ENCODE peak calls at places on chromosomes 12 and 14, in seven cellular contexts. One of them, this sample, is unnamed.

GRCh38 chr14:99175331-99176155 is 96.5 kb downstream of the BCL11B start:
- DNase-seq in activated B cell treated with CpG ODN at 0.5 μM for 24 hours: no peak
- DNase-seq in mesothelial cell of epicardium: no peak
- DNase-seq in foreskin keratinocyte: no peak
- DNase-seq in ovary: no peak
- DNase-seq in kidney: peak
- DNase-seq in AG09309: no peak
- DNase-seq in this sample: no peak

GRCh38 chr14:35368139-35368460 is 36.4 kb downstream of the NFKBIA start:
- DNase-seq in activated B cell treated with CpG ODN at 0.5 μM for 24 hours: no peak
- DNase-seq in mesothelial cell of epicardium: no peak
- DNase-seq in foreskin keratinocyte: no peak
- DNase-seq in ovary: no peak
- DNase-seq in kidney: peak
- DNase-seq in AG09309: no peak
- DNase-seq in this sample: no peak

GRCh38 chr12:30805959-30806358 is 51.2 kb upstream of the CAPRIN2 start:
- DNase-seq in activated B cell treated with CpG ODN at 0.5 μM for 24 hours: no peak
- DNase-seq in mesothelial cell of epicardium: no peak
- DNase-seq in foreskin keratinocyte: no peak
- DNase-seq in ovary: no peak
- DNase-seq in kidney: no peak
- DNase-seq in AG09309: no peak
- DNase-seq in this sample: no peak

GRCh38 chr12:70006619-70006973 is 181.6 kb downstream of the MYRFL start:
- DNase-seq in activated B cell treated with CpG ODN at 0.5 μM for 24 hours: no peak
- DNase-seq in mesothelial cell of epicardium: no peak
- DNase-seq in foreskin keratinocyte: no peak
- DNase-seq in ovary: no peak
- DNase-seq in kidney: no peak
- DNase-seq in AG09309: no peak
- DNase-seq in this sample: no peak

GRCh38 chr14:50659327-50659974 is 8.7 kb downstream of the SAV1 start:
- DNase-seq in activated B cell treated with CpG ODN at 0.5 μM for 24 hours: no peak
- DNase-seq in mesothelial cell of epicardium: no peak
- DNase-seq in foreskin keratinocyte: no peak
- DNase-seq in ovary: no peak
- DNase-seq in kidney: no peak
- DNase-seq in AG09309: no peak
- DNase-seq in this sample: no peak

GRCh38 chr12:106994579-106995220 is 7.8 kb upstream of the MTERF2 start:
- DNase-seq in activated B cell treated with CpG ODN at 0.5 μM for 24 hours: no peak
- DNase-seq in mesothelial cell of epicardium: no peak
- DNase-seq in foreskin keratinocyte: no peak
- DNase-seq in ovary: no peak
- DNase-seq in kidney: no peak
- DNase-seq in AG09309: peak
- DNase-seq in this sample: no peak

GRCh38 chr14:50063876-50064420 is 52.4 kb downstream of the VCPKMT start:
- DNase-seq in activated B cell treated with CpG ODN at 0.5 μM for 24 hours: no peak
- DNase-seq in mesothelial cell of epicardium: no peak
- DNase-seq in foreskin keratinocyte: no peak
- DNase-seq in ovary: no peak
- DNase-seq in kidney: no peak
- DNase-seq in AG09309: no peak
- DNase-seq in this sample: no peak

GRCh38 chr12:90910958-90911357 is 44.0 kb downstream of the CCER1 start:
- DNase-seq in activated B cell treated with CpG ODN at 0.5 μM for 24 hours: no peak
- DNase-seq in mesothelial cell of epicardium: no peak
- DNase-seq in foreskin keratinocyte: no peak
- DNase-seq in ovary: no peak
- DNase-seq in kidney: no peak
- DNase-seq in AG09309: no peak
- DNase-seq in this sample: no peak

GRCh38 chr14:54664961-54665360 is 98.0 kb downstream of the SAMD4A start:
- DNase-seq in activated B cell treated with CpG ODN at 0.5 μM for 24 hours: no peak
- DNase-seq in mesothelial cell of epicardium: no peak
- DNase-seq in foreskin keratinocyte: peak
- DNase-seq in ovary: no peak
- DNase-seq in kidney: no peak
- DNase-seq in AG09309: no peak
- DNase-seq in this sample: no peak

GRCh38 chr14:90453401-90453951 is 56.6 kb downstream of the CALM1 start:
- DNase-seq in activated B cell treated with CpG ODN at 0.5 μM for 24 hours: no peak
- DNase-seq in mesothelial cell of epicardium: peak
- DNase-seq in foreskin keratinocyte: no peak
- DNase-seq in ovary: peak
- DNase-seq in kidney: peak
- DNase-seq in AG09309: no peak
- DNase-seq in this sample: no peak

GRCh38 chr14:72479471-72479931 is 414.4 kb downstream of the DPF3 start:
- DNase-seq in activated B cell treated with CpG ODN at 0.5 μM for 24 hours: no peak
- DNase-seq in mesothelial cell of epicardium: no peak
- DNase-seq in foreskin keratinocyte: no peak
- DNase-seq in ovary: no peak
- DNase-seq in kidney: no peak
- DNase-seq in AG09309: no peak
- DNase-seq in this sample: no peak

GRCh38 chr14:49621114-49621881 is 699 bp downstream of the MGAT2 start:
- DNase-seq in activated B cell treated with CpG ODN at 0.5 μM for 24 hours: peak
- DNase-seq in mesothelial cell of epicardium: no peak
- DNase-seq in foreskin keratinocyte: no peak
- DNase-seq in ovary: peak
- DNase-seq in kidney: peak
- DNase-seq in AG09309: no peak
- DNase-seq in this sample: no peak

GRCh38 chr14:21385170-21385904 is 1.5 kb upstream of the SUPT16H start:
- DNase-seq in activated B cell treated with CpG ODN at 0.5 μM for 24 hours: no peak
- DNase-seq in mesothelial cell of epicardium: no peak
- DNase-seq in foreskin keratinocyte: no peak
- DNase-seq in ovary: no peak
- DNase-seq in kidney: no peak
- DNase-seq in AG09309: no peak
- DNase-seq in this sample: no peak

GRCh38 chr12:77120695-77121094 is 55.3 kb upstream of the E2F7 start:
- DNase-seq in activated B cell treated with CpG ODN at 0.5 μM for 24 hours: no peak
- DNase-seq in mesothelial cell of epicardium: no peak
- DNase-seq in foreskin keratinocyte: peak
- DNase-seq in ovary: no peak
- DNase-seq in kidney: no peak
- DNase-seq in AG09309: no peak
- DNase-seq in this sample: no peak

GRCh38 chr12:19018302-19018980 is 111.1 kb upstream of the PLEKHA5 start:
- DNase-seq in activated B cell treated with CpG ODN at 0.5 μM for 24 hours: no peak
- DNase-seq in mesothelial cell of epicardium: no peak
- DNase-seq in foreskin keratinocyte: peak
- DNase-seq in ovary: no peak
- DNase-seq in kidney: no peak
- DNase-seq in AG09309: peak
- DNase-seq in this sample: peak

GRCh38 chr12:128929046-128929445 is 75.8 kb downstream of the GLT1D1 start:
- DNase-seq in activated B cell treated with CpG ODN at 0.5 μM for 24 hours: no peak
- DNase-seq in mesothelial cell of epicardium: no peak
- DNase-seq in foreskin keratinocyte: no peak
- DNase-seq in ovary: no peak
- DNase-seq in kidney: no peak
- DNase-seq in AG09309: no peak
- DNase-seq in this sample: no peak

GRCh38 chr12:389138-390096 is at the start of gene KDM5A:
- DNase-seq in activated B cell treated with CpG ODN at 0.5 μM for 24 hours: peak
- DNase-seq in mesothelial cell of epicardium: peak
- DNase-seq in foreskin keratinocyte: peak
- DNase-seq in ovary: peak
- DNase-seq in kidney: peak
- DNase-seq in AG09309: peak
- DNase-seq in this sample: peak

GRCh38 chr14:68231832-68232642 is 412.5 kb downstream of the RAD51B start:
- DNase-seq in activated B cell treated with CpG ODN at 0.5 μM for 24 hours: no peak
- DNase-seq in mesothelial cell of epicardium: no peak
- DNase-seq in foreskin keratinocyte: no peak
- DNase-seq in ovary: no peak
- DNase-seq in kidney: no peak
- DNase-seq in AG09309: no peak
- DNase-seq in this sample: no peak

GRCh38 chr14:90005939-90006530 is 50.3 kb downstream of the TDP1 start:
- DNase-seq in activated B cell treated with CpG ODN at 0.5 μM for 24 hours: no peak
- DNase-seq in mesothelial cell of epicardium: no peak
- DNase-seq in foreskin keratinocyte: no peak
- DNase-seq in ovary: no peak
- DNase-seq in kidney: no peak
- DNase-seq in AG09309: no peak
- DNase-seq in this sample: no peak

GRCh38 chr12:113996026-113996425 is 29.9 kb upstream of the RBM19 start:
- DNase-seq in activated B cell treated with CpG ODN at 0.5 μM for 24 hours: no peak
- DNase-seq in mesothelial cell of epicardium: no peak
- DNase-seq in foreskin keratinocyte: no peak
- DNase-seq in ovary: no peak
- DNase-seq in kidney: no peak
- DNase-seq in AG09309: no peak
- DNase-seq in this sample: no peak

GRCh38 chr14:92456215-92457017 is 57.2 kb upstream of the RIN3 start:
- DNase-seq in activated B cell treated with CpG ODN at 0.5 μM for 24 hours: no peak
- DNase-seq in mesothelial cell of epicardium: no peak
- DNase-seq in foreskin keratinocyte: no peak
- DNase-seq in ovary: peak
- DNase-seq in kidney: no peak
- DNase-seq in AG09309: no peak
- DNase-seq in this sample: peak

DNA sequence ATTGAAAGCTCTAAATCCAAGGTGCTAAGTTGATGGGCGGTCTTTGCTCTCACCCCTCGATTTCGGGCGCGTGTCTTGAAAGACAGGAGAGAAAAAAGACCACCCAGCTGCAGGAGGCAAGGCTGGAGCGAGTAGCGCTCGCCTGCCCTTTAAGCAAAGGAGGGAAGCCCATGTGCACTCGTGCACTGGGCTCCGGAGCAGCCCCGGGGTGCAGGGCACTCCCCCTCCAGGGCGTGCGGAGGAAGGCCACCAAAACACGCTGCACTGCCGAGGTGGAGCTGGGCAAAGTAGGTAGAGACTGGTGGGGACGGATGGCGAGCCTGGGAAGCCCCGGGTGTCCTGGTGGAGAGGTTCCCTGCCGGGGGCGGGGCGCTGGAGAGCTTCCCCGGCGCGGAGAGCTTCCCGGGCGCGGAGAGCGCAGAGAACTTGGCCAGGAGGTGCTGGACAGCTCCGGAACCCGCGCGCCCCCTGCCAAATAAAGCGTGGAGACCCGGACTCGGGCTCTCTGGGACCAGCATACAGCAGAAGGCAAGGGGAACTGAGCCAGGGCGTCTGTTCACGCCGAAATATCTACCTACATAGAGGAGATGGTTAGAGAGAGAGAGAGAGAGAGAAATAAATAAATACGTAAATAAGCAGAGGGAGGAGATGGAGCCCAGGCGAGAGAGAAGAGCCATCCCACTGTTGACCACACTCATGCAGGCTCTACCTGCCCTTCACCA is 600 bp upstream of the NELL2 start:
- DNase-seq in activated B cell treated with CpG ODN at 0.5 μM for 24 hours: no peak
- DNase-seq in mesothelial cell of epicardium: peak
- DNase-seq in foreskin keratinocyte: no peak
- DNase-seq in ovary: no peak
- DNase-seq in kidney: peak
- DNase-seq in AG09309: no peak
- DNase-seq in this sample: no peak
- TF ChIP-seq CTCF in activated B cell treated with CpG ODN at 0.5 μM for 24 hours: no peak
- TF ChIP-seq CTCF in mesothelial cell of epicardium: no peak
- TF ChIP-seq CTCF in foreskin keratinocyte: no peak
- TF ChIP-seq CTCF in ovary: no peak
- TF ChIP-seq CTCF in kidney: no peak
- TF ChIP-seq CTCF in AG09309: no peak
- TF ChIP-seq CTCF in this sample: no peak

GRCh38 chr12:48038085-48038484 is 33.8 kb upstream of the COL2A1 start:
- DNase-seq in activated B cell treated with CpG ODN at 0.5 μM for 24 hours: no peak
- DNase-seq in mesothelial cell of epicardium: no peak
- DNase-seq in foreskin keratinocyte: no peak
- DNase-seq in ovary: no peak
- DNase-seq in kidney: no peak
- DNase-seq in AG09309: no peak
- DNase-seq in this sample: no peak
- TF ChIP-seq CTCF in activated B cell treated with CpG ODN at 0.5 μM for 24 hours: no peak
- TF ChIP-seq CTCF in mesothelial cell of epicardium: no peak
- TF ChIP-seq CTCF in foreskin keratinocyte: no peak
- TF ChIP-seq CTCF in ovary: no peak
- TF ChIP-seq CTCF in kidney: no peak
- TF ChIP-seq CTCF in AG09309: no peak
- TF ChIP-seq CTCF in this sample: no peak

GRCh38 chr14:88380405-88380804 is 5.1 kb upstream of the SPATA7 start:
- DNase-seq in activated B cell treated with CpG ODN at 0.5 μM for 24 hours: no peak
- DNase-seq in mesothelial cell of epicardium: no peak
- DNase-seq in foreskin keratinocyte: no peak
- DNase-seq in ovary: no peak
- DNase-seq in kidney: no peak
- DNase-seq in AG09309: no peak
- DNase-seq in this sample: no peak
- TF ChIP-seq CTCF in activated B cell treated with CpG ODN at 0.5 μM for 24 hours: no peak
- TF ChIP-seq CTCF in mesothelial cell of epicardium: no peak
- TF ChIP-seq CTCF in foreskin keratinocyte: peak
- TF ChIP-seq CTCF in ovary: no peak
- TF ChIP-seq CTCF in kidney: peak
- TF ChIP-seq CTCF in AG09309: peak
- TF ChIP-seq CTCF in this sample: peak

GRCh38 chr12:43730283-43730682 is 28.3 kb downstream of the PUS7L start:
- DNase-seq in activated B cell treated with CpG ODN at 0.5 μM for 24 hours: no peak
- DNase-seq in mesothelial cell of epicardium: no peak
- DNase-seq in foreskin keratinocyte: no peak
- DNase-seq in ovary: no peak
- DNase-seq in kidney: no peak
- DNase-seq in AG09309: no peak
- DNase-seq in this sample: no peak

GRCh38 chr12:43736921-43737440 is 21.6 kb downstream of the PUS7L start:
- DNase-seq in activated B cell treated with CpG ODN at 0.5 μM for 24 hours: no peak
- DNase-seq in mesothelial cell of epicardium: no peak
- DNase-seq in foreskin keratinocyte: no peak
- DNase-seq in ovary: no peak
- DNase-seq in kidney: no peak
- DNase-seq in AG09309: no peak
- DNase-seq in this sample: no peak

GRCh38 chr12:43737646-43738045 is 20.9 kb downstream of the PUS7L start:
- DNase-seq in activated B cell treated with CpG ODN at 0.5 μM for 24 hours: no peak
- DNase-seq in mesothelial cell of epicardium: no peak
- DNase-seq in foreskin keratinocyte: peak
- DNase-seq in ovary: no peak
- DNase-seq in kidney: no peak
- DNase-seq in AG09309: no peak
- DNase-seq in this sample: no peak

GRCh38 chr12:43728698-43729097 is 29.9 kb downstream of the PUS7L start:
- DNase-seq in activated B cell treated with CpG ODN at 0.5 μM for 24 hours: no peak
- DNase-seq in mesothelial cell of epicardium: no peak
- DNase-seq in foreskin keratinocyte: no peak
- DNase-seq in ovary: no peak
- DNase-seq in kidney: no peak
- DNase-seq in AG09309: no peak
- DNase-seq in this sample: no peak

DNA sequence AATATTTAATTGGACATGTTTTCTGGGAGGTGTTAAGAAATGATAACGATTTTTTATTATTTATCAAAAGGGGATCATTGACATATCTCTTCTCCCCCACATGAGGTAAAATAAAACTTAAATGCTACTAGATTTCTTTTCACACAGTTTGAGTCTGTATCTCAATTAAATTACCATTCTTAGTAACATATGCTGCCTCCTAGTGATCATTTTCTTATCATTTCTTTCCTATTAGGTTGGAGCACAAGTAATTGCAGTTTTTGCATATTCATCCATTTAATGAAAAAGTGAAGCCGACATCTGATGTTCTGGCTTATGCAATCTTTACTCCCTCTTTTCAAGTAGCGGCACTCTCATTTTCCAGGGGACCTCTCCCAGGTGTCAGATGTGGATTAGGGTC is 24.9 kb downstream of the PUS7L start:
- DNase-seq in activated B cell treated with CpG ODN at 0.5 μM for 24 hours: no peak
- DNase-seq in mesothelial cell of epicardium: no peak
- DNase-seq in foreskin keratinocyte: no peak
- DNase-seq in ovary: no peak
- DNase-seq in kidney: no peak
- DNase-seq in AG09309: no peak
- DNase-seq in this sample: no peak
- TF ChIP-seq CTCF in activated B cell treated with CpG ODN at 0.5 μM for 24 hours: no peak
- TF ChIP-seq CTCF in mesothelial cell of epicardium: no peak
- TF ChIP-seq CTCF in foreskin keratinocyte: peak
- TF ChIP-seq CTCF in ovary: no peak
- TF ChIP-seq CTCF in kidney: no peak
- TF ChIP-seq CTCF in AG09309: no peak
- TF ChIP-seq CTCF in this sample: no peak